ENCODE peak calls at places on chromosomes 7 and 10, in six cellular contexts. W is PC-9, I is SJSA1, K is GM23338, G is cardiac muscle cell, U is choroid plexus epithelial cell. J is an unnamed sample.

GRCh38 chr10:73141603-73142002 is 26.2 kb downstream of the ECD start:
- DNase-seq in U (no peak), I (no peak), G (no peak), W (no peak), K (no peak), J (no peak)

GRCh38 chr7:157250605-157251228 is 86.1 kb upstream of the DNAJB6 start:
- DNase-seq in G (peak), I (no peak), U (peak), W (no peak), K (peak), J (no peak)

GRCh38 chr10:105950410-105950809 is 1214.1 kb downstream of the SORCS1 start:
- DNase-seq in I (no peak), G (peak), W (no peak), K (peak), U (peak), J (peak)

GRCh38 chr7:80078159-80078731 is 56.4 kb upstream of the GNAI1 start:
- DNase-seq in U (peak), I (no peak), G (peak), K (no peak), W (no peak), J (no peak)

GRCh38 chr10:6135589-6136168 is 46.8 kb downstream of the RBM17 start:
- DNase-seq in W (no peak), I (no peak), U (no peak), K (no peak), G (no peak), J (no peak)

GRCh38 chr10:24826022-24826421 is 102.3 kb upstream of the ARHGAP21 start:
- DNase-seq in I (no peak), U (peak), K (no peak), W (peak), G (peak), J (no peak)

GRCh38 chr10:75598998-75599397 is 167.6 kb downstream of the LRMDA start:
- DNase-seq in U (no peak), K (no peak), G (no peak), I (no peak), W (no peak), J (no peak)

GRCh38 chr7:117873933-117874530 is 791 bp upstream of the CTTNBP2 start:
- DNase-seq in U (no peak), W (no peak), I (no peak), K (no peak), G (no peak), J (no peak)

GRCh38 chr7:133053321-133053891 is 28.5 kb downstream of the CHCHD3 start:
- DNase-seq in U (peak), W (no peak), I (peak), G (peak), K (no peak), J (no peak)

GRCh38 chr10:62083868-62084267 is 182.4 kb downstream of the ARID5B start:
- DNase-seq in K (no peak), G (peak), I (no peak), W (peak), U (peak), J (no peak)

GRCh38 chr7:48337012-48337621 is 165.9 kb downstream of the ABCA13 start:
- DNase-seq in I (no peak), K (peak), W (no peak), U (peak), G (peak), J (no peak)

GRCh38 chr10:43043342-43043772 is 33.5 kb upstream of the RET start:
- DNase-seq in W (no peak), K (no peak), I (peak), G (no peak), U (no peak), J (no peak)

DNA sequence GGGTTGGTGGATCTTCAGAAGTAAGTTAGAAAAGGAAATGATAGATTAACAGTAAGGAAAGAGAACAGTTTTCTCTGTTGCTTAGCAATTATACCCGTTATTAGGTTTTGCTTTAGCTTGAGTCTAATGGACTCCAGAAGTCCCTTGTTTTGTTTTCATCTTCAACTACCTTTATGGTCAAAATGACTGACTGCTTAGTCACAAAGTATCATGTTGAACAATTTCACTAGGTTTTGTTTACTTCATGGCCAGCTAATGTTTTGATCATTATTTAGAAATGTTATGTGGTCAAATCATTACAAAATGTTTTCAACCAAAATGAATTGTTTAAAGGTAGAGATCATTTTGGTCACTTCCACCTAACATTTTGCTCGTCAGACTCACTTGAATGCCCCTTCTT is 1.9 kb downstream of the UBN2 start:
- DNase-seq in G (no peak), W (peak), K (no peak), I (no peak), U (peak), J (no peak)
- H3K4me3 ChIP-seq in G (peak), W (peak), K (peak), I (no peak), U (peak), J (peak)

DNA sequence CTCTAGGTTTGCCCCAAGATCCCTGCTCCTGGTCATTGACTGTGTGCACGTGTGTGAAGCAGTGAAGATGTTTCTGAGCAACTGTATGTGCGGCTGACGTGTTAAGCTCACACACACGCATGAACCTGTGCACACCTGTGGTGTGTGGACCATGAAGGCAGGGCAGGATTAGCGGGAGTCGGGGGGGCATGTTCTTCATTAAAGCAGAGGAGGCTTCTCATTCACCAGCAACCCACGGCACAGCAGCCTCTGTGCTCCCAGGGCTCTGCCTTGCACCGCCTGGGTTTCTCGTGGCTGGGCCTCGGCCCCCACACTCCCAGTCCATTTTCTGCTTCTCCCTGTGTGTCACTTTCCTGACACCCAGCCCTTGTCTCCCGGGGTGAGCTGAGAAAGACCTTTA is 824 bp upstream of the TACR2 start:
- DNase-seq in W (no peak), U (no peak), G (no peak), I (no peak), K (no peak), J (no peak)
- H3K4me3 ChIP-seq in W (no peak), U (no peak), G (no peak), I (no peak), K (no peak), J (no peak)

DNA sequence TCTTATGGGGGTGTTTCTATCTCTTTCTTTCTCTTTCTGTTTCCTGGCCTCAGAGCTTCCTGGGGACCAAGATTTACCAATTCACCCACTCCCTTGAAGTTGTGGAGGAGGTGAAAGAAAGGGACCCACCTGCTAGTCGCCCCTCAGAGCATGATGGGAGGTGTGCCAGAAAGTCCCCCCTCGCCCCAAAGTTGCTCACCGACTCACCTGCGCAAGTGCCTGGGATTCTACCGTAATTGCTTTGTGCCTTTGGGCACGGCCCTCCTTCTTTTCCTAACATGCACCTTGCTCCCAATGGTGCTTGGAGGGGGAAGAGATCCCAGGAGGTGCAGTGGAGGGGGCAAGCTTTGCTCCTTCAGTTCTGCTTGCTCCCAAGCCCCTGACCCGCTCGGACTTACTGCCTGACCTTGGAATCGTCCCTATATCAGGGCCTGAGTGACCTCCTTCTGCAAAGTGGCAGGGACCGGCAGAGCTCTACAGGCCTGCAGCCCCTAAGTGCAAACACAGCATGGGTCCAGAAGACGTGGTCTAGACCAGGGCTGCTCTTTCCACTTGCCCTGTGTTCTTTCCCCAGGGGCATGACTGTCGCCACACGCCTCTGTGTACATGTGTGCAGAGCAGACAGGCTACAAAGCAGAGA is 12.2 kb downstream of the AQP1 start:
- DNase-seq in I (peak), G (no peak), U (no peak), W (no peak), K (no peak), J (no peak)
- H3K4me3 ChIP-seq in I (no peak), G (no peak), U (no peak), W (no peak), K (no peak), J (no peak)

DNA sequence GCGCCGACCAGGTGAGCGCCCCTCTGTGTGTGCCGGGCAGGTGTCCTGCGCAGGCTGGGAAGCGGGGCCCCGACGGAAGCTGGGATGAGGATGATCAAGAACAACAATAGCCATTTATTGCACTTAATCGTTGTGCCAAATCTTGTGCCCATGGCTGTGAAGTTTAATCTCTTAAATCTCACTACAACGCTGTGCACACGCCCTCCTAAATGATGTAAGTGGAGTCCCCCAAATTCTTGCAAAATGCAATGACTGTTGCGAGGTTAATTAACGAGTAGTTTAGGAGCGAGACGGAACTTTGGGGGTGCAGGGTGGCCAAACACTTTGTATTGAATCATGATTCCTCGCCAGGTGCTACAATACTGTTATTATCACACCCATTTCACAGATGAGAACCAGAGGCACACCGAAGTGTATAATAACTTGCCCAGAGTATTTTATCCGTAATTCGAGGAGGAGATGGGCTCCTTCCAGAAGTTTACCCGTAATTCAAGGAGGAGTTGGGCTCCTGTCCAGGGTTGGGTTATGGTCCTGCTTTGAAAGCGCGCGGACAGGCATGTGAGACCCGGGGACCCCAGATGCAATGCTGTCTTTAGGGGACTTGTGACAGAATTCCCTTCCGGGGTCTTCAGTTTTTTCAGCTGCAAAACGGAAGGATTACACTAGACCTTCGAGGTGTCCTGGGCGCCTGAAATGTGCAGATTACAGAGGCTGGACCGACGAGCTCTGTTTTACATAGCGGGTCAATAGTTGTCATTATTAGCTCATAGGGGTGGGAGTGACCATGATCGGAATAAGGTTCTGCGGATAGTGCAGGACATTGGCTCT is 1.0 kb downstream of the FFAR4 start:
- DNase-seq in I (no peak), K (no peak), W (no peak), U (no peak), G (no peak), J (no peak)
- H3K4me3 ChIP-seq in I (no peak), K (peak), W (peak), U (no peak), G (peak), J (no peak)

DNA sequence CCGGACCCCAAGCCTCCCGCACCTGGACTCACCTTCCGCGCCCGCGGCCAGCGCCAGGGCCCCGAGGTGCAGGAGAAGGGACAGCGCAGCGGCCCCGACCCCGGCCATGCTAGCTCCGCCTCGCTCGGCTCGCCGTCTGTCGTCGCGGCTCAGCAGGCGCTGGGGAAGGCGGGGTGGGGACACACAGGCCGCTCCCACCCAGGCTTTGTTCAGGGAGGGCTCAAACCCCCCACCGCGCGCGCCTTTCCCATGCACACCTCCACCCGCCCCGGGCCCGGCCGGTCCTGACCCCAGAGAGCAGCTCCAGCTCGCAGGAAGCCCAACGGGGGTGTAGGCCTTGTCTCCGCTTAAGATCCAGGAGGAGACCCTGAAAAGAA is at the start of gene KCP:
- DNase-seq in K (no peak), U (no peak), W (no peak), G (no peak), I (no peak), J (no peak)
- H3K4me3 ChIP-seq in K (peak), U (peak), W (no peak), G (no peak), I (peak), J (no peak)

GRCh38 chr10:93269281-93269680 is 195.6 kb downstream of the CYP26A1 start:
- DNase-seq in U (no peak), I (no peak), K (no peak), G (no peak), W (no peak), J (no peak)
- H3K4me3 ChIP-seq in U (no peak), I (no peak), K (no peak), G (no peak), W (no peak), J (no peak)